ENCODE peak calls at places on chromosomes 12 and 14, in nine cellular contexts. P is left cardiac atrium; D is AG09319; T is islet precursor cell; O is neural crest cell; L is stimulated activated CD4-positive, alpha-beta T cell treated with anti-CD3 and anti-CD28 coated beads, Interleukin-2, amount 100 ng/mL, for 48 hours; A is HEK293T; G is HFFc6; V is activated CD4-positive, CD25-positive, alpha-beta regulatory T cell. N is an unnamed sample.

GRCh38 chr12:22124987-22125386 is 79.0 kb downstream of the CMAS start:
- DNase-seq in P (no peak), D (no peak), T (no peak), O (no peak), L (no peak), A (no peak), G (no peak), V (no peak), N (no peak)

GRCh38 chr14:35122696-35123387 is 490 bp downstream of the PRORP start:
- DNase-seq in P (no peak), D (no peak), T (no peak), O (no peak), L (peak; percentile 1), A (no peak), G (peak; percentile 10), V (no peak), N (no peak)

GRCh38 chr12:110223777-110224378 is 57.2 kb upstream of the ATP2A2 start:
- DNase-seq in P (no peak), D (no peak), T (no peak), O (no peak), L (no peak), A (no peak), G (peak; percentile 83), V (no peak), N (no peak)

GRCh38 chr12:45966486-45966885 is 23.9 kb downstream of the SCAF11 start:
- DNase-seq in P (no peak), D (no peak), T (no peak), O (no peak), L (no peak), A (no peak), G (peak; percentile 69), V (no peak), N (peak; percentile 8)

GRCh38 chr12:46787496-46788055 is 38.2 kb downstream of the SLC38A4 start:
- DNase-seq in P (no peak), D (no peak), T (no peak), O (no peak), L (no peak), A (no peak), G (peak; percentile 25), V (no peak), N (no peak)

GRCh38 chr12:122687091-122687490 is 16.1 kb downstream of the HCAR2 start:
- DNase-seq in P (no peak), D (no peak), T (no peak), O (no peak), L (no peak), A (no peak), G (no peak), V (no peak), N (no peak)

GRCh38 chr12:123398177-123398916 is 14.4 kb downstream of the KMT5A start:
- DNase-seq in P (peak; percentile 86), D (peak; percentile 67), T (no peak), O (no peak), L (no peak), A (no peak), G (no peak), V (no peak), N (no peak)

GRCh38 chr12:10807186-10807585 is at the start of gene TAS2R8:
- DNase-seq in P (no peak), D (no peak), T (no peak), O (no peak), L (no peak), A (no peak), G (no peak), V (no peak), N (no peak)

GRCh38 chr12:131077931-131078391 is 124.3 kb downstream of the ADGRD1 start:
- DNase-seq in P (no peak), D (no peak), T (peak; percentile 52), O (no peak), L (no peak), A (no peak), G (no peak), V (no peak), N (no peak)

GRCh38 chr14:100531591-100532121 is 55.6 kb downstream of the BEGAIN start:
- DNase-seq in P (peak; percentile 11), D (no peak), T (peak; percentile 47), O (no peak), L (no peak), A (no peak), G (no peak), V (no peak), N (no peak)

GRCh38 chr12:128918910-128919309 is 65.6 kb downstream of the GLT1D1 start:
- DNase-seq in P (no peak), D (no peak), T (no peak), O (no peak), L (no peak), A (no peak), G (no peak), V (no peak), N (no peak)

GRCh38 chr12:123433615-123434014 is 2.9 kb downstream of the RILPL2 start:
- DNase-seq in P (no peak), D (no peak), T (no peak), O (no peak), L (no peak), A (no peak), G (no peak), V (no peak), N (no peak)

GRCh38 chr12:106527356-106527755 is 55.4 kb upstream of the RFX4 start:
- DNase-seq in P (no peak), D (no peak), T (no peak), O (no peak), L (no peak), A (no peak), G (peak; percentile 18), V (no peak), N (no peak)